ENCODE peak calls at places on chromosome 2, in five cellular contexts. One of them, this sample, is unnamed.

GRCh38 chr2:60880988-60881932 is at the start of gene REL:
- DNase-seq in B cell: peak; percentile 98
- DNase-seq in breast epithelium: peak; percentile 82
- DNase-seq in thyroid gland: peak; percentile 93
- DNase-seq in IMR-90: peak; percentile 92
- DNase-seq in this sample: peak; percentile 74

GRCh38 chr2:190578158-190579057 is 43.9 kb upstream of the NEMP2 start:
- DNase-seq in thyroid gland: no peak
- DNase-seq in B cell: peak; percentile 9
- DNase-seq in IMR-90: no peak
- DNase-seq in breast epithelium: no peak
- DNase-seq in this sample: peak; percentile 30

GRCh38 chr2:65429799-65430514 is 2.4 kb downstream of the SPRED2 start:
- DNase-seq in IMR-90: no peak
- DNase-seq in thyroid gland: peak; percentile 59
- DNase-seq in B cell: no peak
- DNase-seq in breast epithelium: no peak
- DNase-seq in this sample: no peak

GRCh38 chr2:12441750-12442626 is 274.7 kb upstream of the TRIB2 start:
- DNase-seq in IMR-90: no peak
- DNase-seq in breast epithelium: no peak
- DNase-seq in thyroid gland: no peak
- DNase-seq in B cell: no peak
- DNase-seq in this sample: no peak

GRCh38 chr2:58052978-58053377 is 6.4 kb downstream of the VRK2 start:
- DNase-seq in B cell: no peak
- DNase-seq in IMR-90: no peak
- DNase-seq in breast epithelium: no peak
- DNase-seq in thyroid gland: no peak
- DNase-seq in this sample: no peak

GRCh38 chr2:96549967-96550786 is 13.6 kb downstream of the ARID5A start:
- DNase-seq in IMR-90: no peak
- DNase-seq in breast epithelium: no peak
- DNase-seq in thyroid gland: no peak
- DNase-seq in B cell: peak; percentile 25
- DNase-seq in this sample: no peak

GRCh38 chr2:12320027-12320734 is 396.6 kb upstream of the TRIB2 start:
- DNase-seq in B cell: peak; percentile 41
- DNase-seq in breast epithelium: no peak
- DNase-seq in thyroid gland: no peak
- DNase-seq in IMR-90: peak; percentile 48
- DNase-seq in this sample: peak; percentile 29

GRCh38 chr2:9998916-9999654 is 44.3 kb upstream of the KLF11 start:
- DNase-seq in B cell: no peak
- DNase-seq in IMR-90: no peak
- DNase-seq in thyroid gland: no peak
- DNase-seq in breast epithelium: no peak
- DNase-seq in this sample: no peak

GRCh38 chr2:141490886-141491285 is 639.9 kb downstream of the LRP1B start:
- DNase-seq in breast epithelium: no peak
- DNase-seq in thyroid gland: no peak
- DNase-seq in B cell: no peak
- DNase-seq in IMR-90: peak; percentile 12
- DNase-seq in this sample: no peak

GRCh38 chr2:118197011-118197695 is 108.9 kb downstream of the INSIG2 start:
- DNase-seq in thyroid gland: no peak
- DNase-seq in B cell: no peak
- DNase-seq in breast epithelium: no peak
- DNase-seq in IMR-90: peak; percentile 17
- DNase-seq in this sample: no peak

GRCh38 chr2:216696751-216697560 is 1.6 kb upstream of the IGFBP5 start:
- DNase-seq in B cell: no peak
- DNase-seq in IMR-90: peak; percentile 71
- DNase-seq in breast epithelium: no peak
- DNase-seq in thyroid gland: peak; percentile 35
- DNase-seq in this sample: no peak
- TF ChIP-seq CTCF in B cell: no peak
- TF ChIP-seq CTCF in IMR-90: peak; percentile 83
- TF ChIP-seq CTCF in breast epithelium: peak; percentile 61
- TF ChIP-seq CTCF in thyroid gland: peak; percentile 80
- TF ChIP-seq CTCF in this sample: peak; percentile 73

DNA sequence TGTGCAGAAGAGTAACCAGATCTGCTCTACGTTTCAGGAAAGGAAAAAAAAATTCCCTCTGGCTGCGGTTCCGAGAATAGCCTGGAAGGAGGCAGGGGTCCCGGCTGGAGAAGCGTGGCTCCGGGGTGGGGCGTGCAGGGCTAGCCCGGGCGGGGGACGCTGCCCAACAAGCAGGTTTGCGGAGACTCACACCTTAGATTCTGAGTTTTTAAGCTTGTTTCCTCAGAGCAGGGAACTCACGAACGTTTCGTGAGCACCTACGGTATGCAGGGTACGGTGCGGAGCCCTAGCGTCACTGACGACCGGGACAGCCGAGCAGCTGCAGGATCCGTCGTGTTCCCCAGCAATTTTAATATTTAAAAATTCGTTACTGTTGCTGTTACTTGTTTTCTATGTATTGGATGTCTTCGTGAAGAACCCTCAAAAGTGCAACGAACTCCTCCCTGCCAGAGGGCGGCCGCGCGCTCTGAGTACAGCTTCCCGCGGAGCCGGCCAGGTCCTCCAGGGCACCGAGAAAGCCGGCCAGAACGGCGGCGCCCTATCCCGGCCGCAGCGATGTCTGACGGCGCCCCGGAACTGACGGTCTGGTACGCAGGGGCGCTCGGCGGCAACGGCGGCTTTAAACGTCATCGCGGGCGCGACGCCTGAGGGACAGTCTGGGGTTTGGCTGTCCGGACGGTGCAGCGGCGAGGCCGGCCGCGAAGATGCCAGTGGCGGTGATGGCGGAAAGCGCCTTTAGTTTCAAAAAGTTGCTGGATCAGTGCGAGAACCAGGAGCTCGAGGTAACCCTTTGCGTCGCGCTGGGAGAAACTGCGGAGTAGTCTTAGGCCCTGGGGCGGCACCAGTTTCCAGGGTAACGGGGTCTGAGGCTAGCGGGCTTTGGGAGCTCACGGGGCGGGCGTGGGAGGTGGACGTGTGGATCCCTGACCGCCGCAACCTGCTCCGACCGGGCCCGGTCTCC is at the start of gene COPS8:
- DNase-seq in IMR-90: peak; percentile 91
- DNase-seq in B cell: peak; percentile 94
- DNase-seq in thyroid gland: peak; percentile 93
- DNase-seq in breast epithelium: peak; percentile 92
- DNase-seq in this sample: peak; percentile 71
- TF ChIP-seq CTCF in IMR-90: peak; percentile 26
- TF ChIP-seq CTCF in B cell: peak; percentile 18
- TF ChIP-seq CTCF in thyroid gland: peak; percentile 29
- TF ChIP-seq CTCF in breast epithelium: peak; percentile 49
- TF ChIP-seq CTCF in this sample: peak; percentile 21

GRCh38 chr2:191927319-191927867 is 80.5 kb upstream of the CAVIN2 start:
- DNase-seq in breast epithelium: no peak
- DNase-seq in B cell: no peak
- DNase-seq in IMR-90: peak; percentile 74
- DNase-seq in thyroid gland: peak; percentile 84
- DNase-seq in this sample: peak; percentile 51
- TF ChIP-seq CTCF in breast epithelium: no peak
- TF ChIP-seq CTCF in B cell: no peak
- TF ChIP-seq CTCF in IMR-90: no peak
- TF ChIP-seq CTCF in thyroid gland: no peak
- TF ChIP-seq CTCF in this sample: no peak

GRCh38 chr2:237704476-237705224 is 77.3 kb downstream of the LRRFIP1 start:
- DNase-seq in thyroid gland: no peak
- DNase-seq in IMR-90: peak; percentile 64
- DNase-seq in breast epithelium: no peak
- DNase-seq in B cell: no peak
- DNase-seq in this sample: no peak

GRCh38 chr2:237700583-237701032 is 73.2 kb downstream of the LRRFIP1 start:
- DNase-seq in B cell: peak; percentile 78
- DNase-seq in breast epithelium: no peak
- DNase-seq in thyroid gland: no peak
- DNase-seq in IMR-90: peak; percentile 91
- DNase-seq in this sample: no peak

GRCh38 chr2:237701033-237701858 is 73.9 kb downstream of the LRRFIP1 start:
- DNase-seq in thyroid gland: no peak
- DNase-seq in B cell: no peak
- DNase-seq in IMR-90: no peak
- DNase-seq in breast epithelium: no peak
- DNase-seq in this sample: no peak

GRCh38 chr2:237701859-237702370 is 74.5 kb downstream of the LRRFIP1 start:
- DNase-seq in B cell: no peak
- DNase-seq in IMR-90: no peak
- DNase-seq in breast epithelium: no peak
- DNase-seq in thyroid gland: no peak
- DNase-seq in this sample: no peak

GRCh38 chr2:237702439-237703397 is 75.3 kb downstream of the LRRFIP1 start:
- DNase-seq in B cell: no peak
- DNase-seq in breast epithelium: peak; percentile 56
- DNase-seq in IMR-90: peak; percentile 75
- DNase-seq in thyroid gland: peak; percentile 67
- DNase-seq in this sample: no peak
- TF ChIP-seq CTCF in B cell: no peak
- TF ChIP-seq CTCF in breast epithelium: no peak
- TF ChIP-seq CTCF in IMR-90: no peak
- TF ChIP-seq CTCF in thyroid gland: no peak
- TF ChIP-seq CTCF in this sample: no peak

GRCh38 chr2:158138255-158138654 is 36.6 kb downstream of the UPP2 start:
- DNase-seq in IMR-90: no peak
- DNase-seq in breast epithelium: no peak
- DNase-seq in B cell: no peak
- DNase-seq in thyroid gland: no peak
- DNase-seq in this sample: no peak
- TF ChIP-seq CTCF in IMR-90: no peak
- TF ChIP-seq CTCF in breast epithelium: no peak
- TF ChIP-seq CTCF in B cell: no peak
- TF ChIP-seq CTCF in thyroid gland: no peak
- TF ChIP-seq CTCF in this sample: no peak

This sample was measured in AG09319.